ENCODE peak calls at places on chromosome 12, in nine cellular contexts. O, E, X, M, A, G, P, Z and K are unnamed samples.

GRCh38 chr12:52243264-52243773 is 10.3 kb downstream of the KRT7 start:
- DNase-seq in O (peak; percentile 91), E (no peak), X (no peak), M (no peak), A (no peak), G (no peak), P (peak; percentile 28), Z (no peak), K (no peak)

GRCh38 chr12:25859976-25860375 is 98.5 kb upstream of the RASSF8 start:
- DNase-seq in O (no peak), E (no peak), X (no peak), M (no peak), A (no peak), G (no peak), P (no peak), Z (no peak), K (no peak)

GRCh38 chr12:75260316-75260715 is 50.7 kb upstream of the KCNC2 start:
- DNase-seq in O (peak; percentile 55), E (no peak), X (no peak), M (no peak), A (no peak), G (peak; percentile 18), P (no peak), Z (no peak), K (no peak)

GRCh38 chr12:119176267-119177055 is 2.3 kb upstream of the HSPB8 start:
- DNase-seq in O (peak; percentile 69), E (no peak), X (peak; percentile 78), M (no peak), A (no peak), G (peak; percentile 90), P (peak; percentile 95), Z (peak; percentile 84), K (no peak)

GRCh38 chr12:95003921-95004272 is 400 bp upstream of the NDUFA12 start:
- DNase-seq in O (no peak), E (no peak), X (no peak), M (no peak), A (no peak), G (no peak), P (no peak), Z (no peak), K (no peak)

GRCh38 chr12:40058721-40059190 is 47.1 kb downstream of the SLC2A13 start:
- DNase-seq in O (no peak), E (no peak), X (no peak), M (no peak), A (no peak), G (no peak), P (peak; percentile 5), Z (no peak), K (no peak)

GRCh38 chr12:9332564-9332963 is 124.4 kb upstream of the PZP start:
- DNase-seq in O (no peak), E (no peak), X (no peak), M (no peak), A (no peak), G (no peak), P (no peak), Z (no peak), K (no peak)

GRCh38 chr12:22406622-22407021 is 72.1 kb upstream of the ST8SIA1 start:
- DNase-seq in O (peak; percentile 11), E (no peak), X (no peak), M (no peak), A (no peak), G (no peak), P (no peak), Z (no peak), K (no peak)

GRCh38 chr12:105561981-105562726 is 231.7 kb downstream of the C12orf75 start:
- DNase-seq in O (peak; percentile 96), E (no peak), X (peak; percentile 33), M (no peak), A (peak; percentile 46), G (peak; percentile 94), P (peak; percentile 90), Z (no peak), K (no peak)

GRCh38 chr12:9378430-9378835 is 170.2 kb upstream of the PZP start:
- DNase-seq in O (peak; percentile 38), E (no peak), X (no peak), M (no peak), A (no peak), G (no peak), P (no peak), Z (no peak), K (no peak)

GRCh38 chr12:52247622-52248540 is 14.8 kb downstream of the KRT7 start:
- DNase-seq in O (peak; percentile 38), E (no peak), X (no peak), M (no peak), A (no peak), G (no peak), P (no peak), Z (no peak), K (no peak)

GRCh38 chr12:108318472-108319275 is 20.4 kb downstream of the CMKLR1 start:
- DNase-seq in O (no peak), E (no peak), X (no peak), M (no peak), A (no peak), G (no peak), P (no peak), Z (no peak), K (no peak)

GRCh38 chr12:2198542-2198941 is 145.8 kb downstream of the CACNA1C start:
- DNase-seq in O (no peak), E (no peak), X (no peak), M (no peak), A (no peak), G (no peak), P (no peak), Z (no peak), K (no peak)
- TF ChIP-seq CTCF in O (no peak), E (no peak), X (no peak), M (no peak), A (no peak), G (no peak), P (no peak), Z (no peak), K (no peak)

GRCh38 chr12:71085575-71085974 is 72.2 kb downstream of the TSPAN8 start:
- DNase-seq in O (peak; percentile 70), E (no peak), X (no peak), M (no peak), A (no peak), G (no peak), P (no peak), Z (no peak), K (no peak)
- TF ChIP-seq CTCF in O (no peak), E (no peak), X (no peak), M (no peak), A (no peak), G (no peak), P (no peak), Z (no peak), K (no peak)

DNA sequence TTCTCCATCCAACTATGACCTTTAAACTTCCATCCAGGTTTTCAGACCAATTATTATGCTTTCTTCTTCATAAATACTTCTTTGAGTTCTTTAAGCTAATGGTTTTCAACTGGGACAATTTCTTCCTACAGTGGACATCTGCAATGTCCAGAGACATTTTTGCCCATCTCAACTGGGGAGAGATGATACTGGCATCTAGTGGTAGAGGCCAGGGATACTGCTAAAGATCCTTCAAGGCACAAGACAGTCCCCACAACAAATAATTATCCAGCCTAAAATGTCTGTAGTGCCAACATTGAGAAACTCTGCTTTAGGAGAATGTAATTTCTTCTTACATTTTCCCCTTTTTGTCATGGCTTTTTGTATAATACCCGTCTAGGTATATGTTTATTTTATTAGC is 10.6 kb downstream of the TRHDE start:
- DNase-seq in O (peak; percentile 66), E (no peak), X (no peak), M (no peak), A (no peak), G (peak; percentile 53), P (no peak), Z (no peak), K (no peak)
- TF ChIP-seq CTCF in O (peak; percentile 86), E (no peak), X (no peak), M (no peak), A (peak; percentile 56), G (peak; percentile 80), P (peak; percentile 58), Z (no peak), K (no peak)

GRCh38 chr12:1103632-1104031 is 112.6 kb downstream of the ERC1 start:
- DNase-seq in O (no peak), E (no peak), X (no peak), M (no peak), A (no peak), G (no peak), P (no peak), Z (no peak), K (no peak)

GRCh38 chr12:1107669-1108068 is 116.6 kb downstream of the ERC1 start:
- DNase-seq in O (no peak), E (no peak), X (no peak), M (no peak), A (no peak), G (no peak), P (no peak), Z (no peak), K (no peak)

GRCh38 chr12:1102088-1102487 is 111.1 kb downstream of the ERC1 start:
- DNase-seq in O (no peak), E (no peak), X (no peak), M (no peak), A (no peak), G (no peak), P (no peak), Z (no peak), K (no peak)

GRCh38 chr12:1103051-1103450 is 112.0 kb downstream of the ERC1 start:
- DNase-seq in O (no peak), E (no peak), X (no peak), M (no peak), A (no peak), G (no peak), P (no peak), Z (no peak), K (no peak)

DNA sequence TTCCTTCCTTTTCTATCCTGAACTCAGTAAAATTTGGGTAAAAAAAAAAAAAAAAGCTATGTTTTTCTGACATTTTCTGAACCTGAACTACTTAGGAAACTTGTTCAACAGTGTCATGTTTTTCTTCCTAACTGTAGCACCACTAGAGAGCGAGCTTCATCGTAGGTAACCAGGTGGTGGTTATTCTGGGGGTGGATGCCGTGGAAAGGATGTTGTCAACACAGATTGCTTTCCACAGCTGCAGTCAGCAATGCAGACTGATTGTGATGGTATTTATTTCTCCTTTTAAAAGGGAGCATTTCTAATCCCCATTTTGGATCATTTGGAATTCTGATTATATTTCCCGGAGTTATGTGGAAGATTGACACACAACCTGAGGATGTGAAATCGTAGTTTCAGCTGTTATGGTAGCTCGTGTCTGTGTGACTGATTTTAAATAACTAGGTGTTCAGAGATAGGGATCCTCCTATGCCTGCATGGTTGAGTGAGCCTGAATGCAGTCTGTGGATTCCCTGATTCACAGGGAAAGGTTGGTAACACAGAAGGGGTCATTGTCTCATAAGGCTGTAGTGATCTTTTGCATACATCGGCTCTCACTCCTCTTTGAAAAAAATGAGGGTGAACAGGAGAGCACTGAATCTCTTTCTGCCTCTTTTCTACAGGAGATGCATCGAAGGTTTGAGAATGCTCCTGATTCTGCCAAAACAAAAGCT is 113.2 kb downstream of the ERC1 start:
- DNase-seq in O (no peak), E (no peak), X (no peak), M (no peak), A (no peak), G (no peak), P (no peak), Z (no peak), K (no peak)
- TF ChIP-seq CTCF in O (no peak), E (no peak), X (no peak), M (no peak), A (no peak), G (no peak), P (no peak), Z (no peak), K (no peak)